ENCODE peak calls at places on chromosome 5, in four cellular contexts. W is NCI-H2081, S is germinal center, R is RCC 7860. Q is an unnamed sample.

GRCh38 chr5:120240716-120241115 is 223.4 kb upstream of the PRR16 start:
- DNase-seq in R (no peak), S (no peak), W (no peak), Q (no peak)

GRCh38 chr5:31860726-31861432 is 221.9 kb downstream of the PDZD2 start:
- DNase-seq in R (no peak), S (no peak), W (no peak), Q (no peak)

GRCh38 chr5:16774806-16775205 is 158.0 kb upstream of the RETREG1 start:
- DNase-seq in W (no peak), S (no peak), R (no peak), Q (peak; percentile 10)

GRCh38 chr5:6744841-6745705 is 31.8 kb downstream of the TENT4A start:
- DNase-seq in W (no peak), S (no peak), R (no peak), Q (no peak)

GRCh38 chr5:92885950-92886349 is 695.1 kb downstream of the NR2F1-AS1 start:
- DNase-seq in W (no peak), R (no peak), S (no peak), Q (no peak)

GRCh38 chr5:6745706-6746217 is 32.5 kb downstream of the TENT4A start:
- DNase-seq in R (peak; percentile 58), S (peak; percentile 63), W (peak; percentile 78), Q (no peak)

GRCh38 chr5:15031180-15031579 is 159.6 kb upstream of the ANKH start:
- DNase-seq in R (no peak), S (no peak), W (no peak), Q (peak; percentile 15)

GRCh38 chr5:20128346-20128745 is 140.3 kb upstream of the CDH18 start:
- DNase-seq in S (no peak), W (no peak), R (no peak), Q (no peak)

GRCh38 chr5:133117166-133117929 is 65.5 kb downstream of the HSPA4 start:
- DNase-seq in W (no peak), R (no peak), S (no peak), Q (no peak)

GRCh38 chr5:91318727-91319126 is 64.4 kb downstream of the ARRDC3 start:
- DNase-seq in W (no peak), R (no peak), S (no peak), Q (no peak)

GRCh38 chr5:138725153-138725884 is 27.9 kb upstream of the CTNNA1 start:
- DNase-seq in R (no peak), S (no peak), W (peak; percentile 91), Q (peak; percentile 95)

GRCh38 chr5:137190441-137190840 is 308.7 kb downstream of the SPOCK1 start:
- DNase-seq in W (no peak), R (no peak), S (no peak), Q (no peak)

GRCh38 chr5:119347574-119347973 is 8.2 kb upstream of the TNFAIP8 start:
- DNase-seq in W (peak; percentile 23), S (no peak), R (peak; percentile 68), Q (no peak)

GRCh38 chr5:78050888-78051287 is 243.6 kb downstream of the AP3B1 start:
- DNase-seq in W (peak; percentile 64), S (no peak), R (no peak), Q (no peak)

GRCh38 chr5:72185717-72186388 is 78.6 kb downstream of the MAP1B start:
- DNase-seq in R (no peak), W (peak; percentile 41), S (no peak), Q (no peak)

GRCh38 chr5:122501087-122501435 is 189.0 kb downstream of the SNCAIP start:
- DNase-seq in R (no peak), S (no peak), W (no peak), Q (no peak)

GRCh38 chr5:158943057-158943456 is 156.7 kb downstream of the EBF1 start:
- DNase-seq in W (no peak), S (no peak), R (peak; percentile 86), Q (no peak)

GRCh38 chr5:169416583-169417196 is 115.8 kb upstream of the SLIT3 start:
- DNase-seq in S (peak; percentile 19), R (no peak), W (no peak), Q (no peak)

GRCh38 chr5:76754765-76755164 is 38.8 kb downstream of the F2R start:
- DNase-seq in S (no peak), W (no peak), R (no peak), Q (no peak)

GRCh38 chr5:68644971-68645370 is 429.4 kb downstream of the PIK3R1 start:
- DNase-seq in W (no peak), S (peak; percentile 61), R (no peak), Q (no peak)

GRCh38 chr5:181163487-181164075 is 16.2 kb downstream of the OR2V2 start:
- DNase-seq in W (no peak), S (no peak), R (no peak), Q (no peak)

GRCh38 chr5:129591508-129592160 is 131.5 kb downstream of the ADAMTS19 start:
- DNase-seq in W (no peak), S (no peak), R (no peak), Q (no peak)

GRCh38 chr5:179438461-179438860 is 93.2 kb upstream of the ADAMTS2 start:
- DNase-seq in W (no peak), R (no peak), S (no peak), Q (no peak)

GRCh38 chr5:137737349-137738256 is 1.7 kb upstream of the KLHL3 start:
- DNase-seq in R (no peak), S (no peak), W (no peak), Q (no peak)

GRCh38 chr5:110768138-110768845 is 29.5 kb downstream of the SLC25A46 start:
- DNase-seq in S (no peak), W (no peak), R (no peak), Q (no peak)

GRCh38 chr5:38527475-38527874 is 29.0 kb downstream of the LIFR start:
- DNase-seq in R (no peak), W (no peak), S (peak; percentile 37), Q (no peak)

GRCh38 chr5:176629853-176630680 is at the start of the genes EIF4E1B and SNCB:
- DNase-seq in S (peak; percentile 87), W (peak; percentile 74), R (no peak), Q (no peak)

GRCh38 chr5:168481330-168481788 is 4.9 kb upstream of the RARS1 start:
- DNase-seq in S (peak; percentile 62), W (no peak), R (no peak), Q (no peak)

GRCh38 chr5:1734908-1735289 is 64.7 kb downstream of the MRPL36 start:
- DNase-seq in R (no peak), W (no peak), S (no peak), Q (no peak)

GRCh38 chr5:142674438-142675210 is 11.3 kb downstream of the FGF1 start:
- DNase-seq in R (no peak), S (no peak), W (no peak), Q (no peak)

GRCh38 chr5:171537463-171537862 is 118.0 kb downstream of the FGF18 start:
- DNase-seq in R (no peak), S (no peak), W (no peak), Q (no peak)